ENCODE peak calls at places on chromosomes 3 and 15, in nine cellular contexts. U, H, Z, S, L, V, M, J and P are unnamed samples.
A peak's percentile ranks its signal among the peaks of the same experiment; 100 is the strongest.

GRCh38 chr15:62444104-62445027 is 279.3 kb upstream of the C2CD4B start:
- DNase-seq in U (no peak), H (no peak), Z (peak; percentile 99), S (no peak), L (no peak), V (peak; percentile 75), M (no peak), J (no peak), P (no peak)

GRCh38 chr3:176633511-176633910 is 563.8 kb downstream of the TBL1XR1 start:
- DNase-seq in U (no peak), H (no peak), Z (no peak), S (no peak), L (no peak), V (no peak), M (no peak), J (no peak), P (no peak)

GRCh38 chr3:34106879-34107278 is 308.4 kb downstream of the PDCD6IP start:
- DNase-seq in U (no peak), H (peak; percentile 39), Z (no peak), S (no peak), L (peak; percentile 28), V (no peak), M (no peak), J (no peak), P (no peak)

GRCh38 chr3:31880020-31880419 is 101.0 kb downstream of the OSBPL10 start:
- DNase-seq in U (no peak), H (no peak), Z (peak; percentile 24), S (no peak), L (no peak), V (no peak), M (no peak), J (no peak), P (peak; percentile 78)

GRCh38 chr15:96270581-96271172 is 59.8 kb upstream of the NR2F2 start:
- DNase-seq in U (no peak), H (no peak), Z (peak; percentile 80), S (no peak), L (no peak), V (no peak), M (no peak), J (no peak), P (no peak)

GRCh38 chr15:25903024-25903581 is 40.0 kb upstream of the ATP10A start:
- DNase-seq in U (no peak), H (no peak), Z (peak; percentile 82), S (peak; percentile 40), L (no peak), V (peak; percentile 80), M (no peak), J (no peak), P (peak; percentile 77)

GRCh38 chr3:197298858-197299854 is 744 bp upstream of the DLG1 start:
- DNase-seq in U (no peak), H (peak; percentile 41), Z (no peak), S (peak; percentile 39), L (peak; percentile 83), V (peak; percentile 68), M (peak; percentile 25), J (peak; percentile 42), P (peak; percentile 86)

GRCh38 chr3:159280326-159280725 is 478.5 kb downstream of the MFSD1 start:
- DNase-seq in U (no peak), H (no peak), Z (no peak), S (no peak), L (no peak), V (no peak), M (no peak), J (no peak), P (no peak)

GRCh38 chr15:85414495-85414894 is 34.1 kb downstream of the AKAP13 start:
- DNase-seq in U (no peak), H (no peak), Z (peak; percentile 57), S (no peak), L (peak; percentile 36), V (no peak), M (no peak), J (no peak), P (no peak)

GRCh38 chr3:143812411-143812968 is 35.8 kb downstream of the SLC9A9 start:
- DNase-seq in U (no peak), H (no peak), Z (no peak), S (no peak), L (no peak), V (no peak), M (no peak), J (no peak), P (no peak)

GRCh38 chr3:12396475-12396874 is 87.8 kb upstream of the TSEN2 start:
- DNase-seq in U (no peak), H (no peak), Z (no peak), S (no peak), L (no peak), V (no peak), M (no peak), J (no peak), P (no peak)

GRCh38 chr3:34357461-34357860 is 559.0 kb downstream of the PDCD6IP start:
- DNase-seq in U (no peak), H (no peak), Z (no peak), S (no peak), L (no peak), V (no peak), M (no peak), J (no peak), P (no peak)

GRCh38 chr3:77370413-77370812 is 330.5 kb downstream of the ROBO2 start:
- DNase-seq in U (no peak), H (no peak), Z (peak; percentile 29), S (no peak), L (no peak), V (no peak), M (no peak), J (no peak), P (no peak)

GRCh38 chr15:40536501-40536900 is 28.3 kb downstream of the CCDC32 start:
- DNase-seq in U (no peak), H (no peak), Z (peak; percentile 71), S (no peak), L (no peak), V (no peak), M (no peak), J (no peak), P (no peak)

GRCh38 chr3:54999159-54999558 is 71.3 kb upstream of the LRTM1 start:
- DNase-seq in U (no peak), H (no peak), Z (peak; percentile 92), S (no peak), L (no peak), V (no peak), M (no peak), J (no peak), P (no peak)

GRCh38 chr15:87916208-87916607 is 340.3 kb downstream of the NTRK3 start:
- DNase-seq in U (no peak), H (no peak), Z (no peak), S (no peak), L (no peak), V (no peak), M (no peak), J (no peak), P (no peak)

GRCh38 chr3:31695280-31696008 is 162.7 kb downstream of the STT3B start:
- DNase-seq in U (peak; percentile 6), H (no peak), Z (no peak), S (no peak), L (no peak), V (no peak), M (no peak), J (no peak), P (no peak)

GRCh38 chr3:129398803-129399144 is 29.7 kb downstream of the EFCAB12 start:
- DNase-seq in U (peak; percentile 8), H (no peak), Z (peak; percentile 27), S (no peak), L (no peak), V (no peak), M (no peak), J (no peak), P (no peak)

GRCh38 chr3:118101891-118102290 is 932.8 kb downstream of the IGSF11 start:
- DNase-seq in U (no peak), H (peak; percentile 16), Z (no peak), S (no peak), L (no peak), V (no peak), M (no peak), J (no peak), P (no peak)